ENCODE peak calls at places on chromosomes 11 and 22, in five cellular contexts. Z is A549, U is neuronal stem cell, H is K562, E is body of pancreas. P is an unnamed sample. For H3K4me1, the result is how much of the 10 kb centered on the place peaks cover.

GRCh38 chr11:32062540-32062939 is 28.3 kb upstream of the RCN1 start:
- DNase-seq in Z (no peak), U (no peak), H (no peak), E (no peak), P (no peak)

GRCh38 chr22:29907753-29908515 is 25.0 kb downstream of the MTMR3 start:
- DNase-seq in Z (peak), U (no peak), H (peak), E (peak), P (peak)

GRCh38 chr11:6992457-6993431 is 27.4 kb downstream of the ZNF214 start:
- DNase-seq in Z (no peak), U (no peak), H (no peak), E (no peak), P (no peak)

GRCh38 chr11:128553662-128554392 is 33.5 kb downstream of the ETS1 start:
- DNase-seq in Z (no peak), U (no peak), H (no peak), E (no peak), P (no peak)

GRCh38 chr22:43273902-43274484 is 69.2 kb downstream of the SCUBE1 start:
- DNase-seq in Z (peak), U (peak), H (peak), E (peak), P (peak)

GRCh38 chr22:30121988-30122387 is 41.7 kb downstream of the HORMAD2 start:
- DNase-seq in Z (no peak), U (no peak), H (no peak), E (no peak), P (no peak)

GRCh38 chr22:24969588-24970301 is 17.2 kb downstream of the KIAA1671 start:
- DNase-seq in Z (no peak), U (no peak), H (no peak), E (no peak), P (peak)

GRCh38 chr11:2404735-2405196 is 4.2 kb downstream of the TSSC4 start:
- DNase-seq in Z (no peak), U (no peak), H (no peak), E (no peak), P (no peak)

GRCh38 chr22:50325444-50326224 is 1.2 kb downstream of the DENND6B start:
- DNase-seq in Z (no peak), U (no peak), H (no peak), E (no peak), P (no peak)

GRCh38 chr22:26599505-26599904 is 9.6 kb upstream of the TPST2 start:
- DNase-seq in Z (no peak), U (no peak), H (no peak), E (no peak), P (no peak)

GRCh38 chr22:17891427-17892167 is 117.3 kb upstream of the BID start:
- DNase-seq in Z (peak), U (no peak), H (peak), E (peak), P (no peak)

GRCh38 chr22:47386812-47387510 is 624.5 kb downstream of the TBC1D22A start:
- DNase-seq in Z (no peak), U (no peak), H (no peak), E (no peak), P (no peak)

GRCh38 chr22:23836692-23837495 is 1.9 kb downstream of the DERL3 start:
- DNase-seq in Z (no peak), U (no peak), H (no peak), E (no peak), P (no peak)

GRCh38 chr22:17815703-17816254 is 41.5 kb upstream of the BID start:
- DNase-seq in Z (no peak), U (no peak), H (no peak), E (no peak), P (no peak)

GRCh38 chr11:104895619-104896018 is 2.6 kb downstream of the CASP12 start:
- DNase-seq in Z (no peak), U (no peak), H (no peak), E (no peak), P (no peak)

GRCh38 chr22:44130076-44130711 is 50.5 kb upstream of the PARVG start:
- DNase-seq in Z (no peak), U (no peak), H (no peak), E (no peak), P (no peak)

GRCh38 chr22:33076368-33076767 is 18.2 kb upstream of the SYN3 start:
- DNase-seq in Z (no peak), U (peak), H (no peak), E (no peak), P (no peak)

GRCh38 chr22:48486163-48486957 is 1341.3 kb downstream of the BRD1 start:
- DNase-seq in Z (no peak), U (no peak), H (no peak), E (no peak), P (no peak)

GRCh38 chr22:18975434-18976196 is 39.5 kb upstream of the PRODH start:
- DNase-seq in Z (no peak), U (no peak), H (no peak), E (peak), P (no peak)

GRCh38 chr11:47983464-47984397 is 3.4 kb downstream of the PTPRJ start:
- DNase-seq in Z (no peak), U (no peak), H (no peak), E (no peak), P (no peak)

GRCh38 chr11:114057605-114058004 is 1.9 kb upstream of the ZBTB16 start:
- DNase-seq in Z (no peak), U (no peak), H (no peak), E (no peak), P (no peak)

GRCh38 chr22:46980392-46980791 is 217.9 kb downstream of the TBC1D22A start:
- DNase-seq in Z (no peak), U (no peak), H (no peak), E (no peak), P (no peak)

GRCh38 chr11:111331711-111332479 is 33.5 kb downstream of the POU2AF3 start:
- DNase-seq in Z (no peak), U (no peak), H (no peak), E (no peak), P (no peak)

GRCh38 chr11:17827006-17827405 is 92.4 kb downstream of the KCNC1 start:
- DNase-seq in Z (peak), U (peak), H (no peak), E (no peak), P (no peak)

GRCh38 chr11:74678591-74679512 is 52.4 kb downstream of the CHRDL2 start:
- DNase-seq in Z (no peak), U (no peak), H (peak), E (no peak), P (peak)

DNA sequence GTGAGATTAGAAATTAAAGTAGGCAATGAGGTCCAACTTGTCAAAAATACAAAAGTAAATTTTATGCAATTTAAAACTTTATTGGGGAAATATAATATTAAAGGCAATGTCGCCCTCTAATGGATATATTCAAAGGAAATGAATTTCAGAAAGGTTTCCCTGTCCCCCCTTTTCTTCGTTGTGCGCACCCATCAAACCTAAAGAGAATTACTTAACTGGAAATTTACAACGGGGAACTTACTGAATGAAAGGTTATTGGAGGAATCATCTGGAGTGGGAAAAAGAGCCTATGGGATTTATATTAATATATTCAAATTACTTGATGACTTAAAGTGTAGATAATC is 1.7 kb upstream of the ABTB2 start:
- DNase-seq in Z (no peak), U (no peak), H (peak), E (peak), P (no peak)
- H3K4me3 ChIP-seq in Z (peak), U (no peak), H (peak), E (no peak), P (peak)

GRCh38 chr11:120911943-120912342 is 112.0 kb upstream of the TBCEL start:
- DNase-seq in Z (no peak), U (no peak), H (no peak), E (no peak), P (no peak)
- H3K4me1 ChIP-seq in Z (under half), U (under half), H (under half), E (under half), P (under half)

GRCh38 chr11:36093548-36093947 is 149.7 kb downstream of the LDLRAD3 start:
- DNase-seq in Z (no peak), U (no peak), H (no peak), E (no peak), P (no peak)

GRCh38 chr11:36091256-36091811 is 147.5 kb downstream of the LDLRAD3 start:
- DNase-seq in Z (no peak), U (no peak), H (peak), E (no peak), P (no peak)

GRCh38 chr11:36089920-36090319 is 146.1 kb downstream of the LDLRAD3 start:
- DNase-seq in Z (no peak), U (no peak), H (no peak), E (no peak), P (no peak)

GRCh38 chr11:36090351-36091245 is 146.7 kb downstream of the LDLRAD3 start:
- DNase-seq in Z (no peak), U (no peak), H (no peak), E (no peak), P (no peak)

DNA sequence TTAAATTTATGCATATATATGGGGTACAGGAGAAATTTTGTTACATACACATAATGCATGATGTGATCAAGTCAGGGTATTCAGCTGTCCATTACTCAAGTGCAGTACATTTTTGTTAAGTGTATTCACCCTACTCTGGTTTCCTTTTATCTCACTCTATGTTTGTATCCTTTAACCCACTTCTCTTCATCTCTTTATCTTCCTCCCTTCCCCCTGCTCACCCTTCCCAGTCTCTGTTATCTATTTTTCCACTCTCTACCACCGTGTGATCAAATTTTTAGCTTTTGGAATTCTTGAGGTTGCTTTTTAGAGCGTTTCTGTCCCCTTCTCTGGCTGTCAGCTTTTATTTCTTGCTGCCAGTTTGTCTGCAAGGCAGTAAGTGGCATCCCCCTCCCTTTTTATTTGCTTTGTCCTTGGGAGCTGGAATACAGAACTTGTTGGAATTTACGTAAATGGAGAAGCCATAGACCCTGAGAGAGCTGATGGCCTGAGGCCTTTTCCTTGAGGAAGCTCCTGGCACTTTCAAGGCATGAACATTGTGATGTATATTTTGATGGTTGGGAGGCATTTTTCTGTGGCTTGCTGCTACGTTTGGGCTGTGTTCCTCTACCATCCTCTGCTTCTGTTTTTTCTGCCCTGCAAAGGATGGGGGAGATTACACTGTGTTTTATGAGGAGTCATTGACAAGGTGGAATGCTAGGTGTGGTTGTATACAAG is 148.6 kb downstream of the LDLRAD3 start:
- DNase-seq in Z (no peak), U (no peak), H (no peak), E (no peak), P (no peak)
- H3K4me3 ChIP-seq in Z (no peak), U (no peak), H (no peak), E (no peak), P (no peak)

GRCh38 chr11:108216988-108217387 is 5.5 kb downstream of the NPAT start:
- DNase-seq in Z (no peak), U (no peak), H (no peak), E (no peak), P (no peak)
- H3K4me1 ChIP-seq in Z (under half), U (under half), H (under half), E (under half), P (under half)

DNA sequence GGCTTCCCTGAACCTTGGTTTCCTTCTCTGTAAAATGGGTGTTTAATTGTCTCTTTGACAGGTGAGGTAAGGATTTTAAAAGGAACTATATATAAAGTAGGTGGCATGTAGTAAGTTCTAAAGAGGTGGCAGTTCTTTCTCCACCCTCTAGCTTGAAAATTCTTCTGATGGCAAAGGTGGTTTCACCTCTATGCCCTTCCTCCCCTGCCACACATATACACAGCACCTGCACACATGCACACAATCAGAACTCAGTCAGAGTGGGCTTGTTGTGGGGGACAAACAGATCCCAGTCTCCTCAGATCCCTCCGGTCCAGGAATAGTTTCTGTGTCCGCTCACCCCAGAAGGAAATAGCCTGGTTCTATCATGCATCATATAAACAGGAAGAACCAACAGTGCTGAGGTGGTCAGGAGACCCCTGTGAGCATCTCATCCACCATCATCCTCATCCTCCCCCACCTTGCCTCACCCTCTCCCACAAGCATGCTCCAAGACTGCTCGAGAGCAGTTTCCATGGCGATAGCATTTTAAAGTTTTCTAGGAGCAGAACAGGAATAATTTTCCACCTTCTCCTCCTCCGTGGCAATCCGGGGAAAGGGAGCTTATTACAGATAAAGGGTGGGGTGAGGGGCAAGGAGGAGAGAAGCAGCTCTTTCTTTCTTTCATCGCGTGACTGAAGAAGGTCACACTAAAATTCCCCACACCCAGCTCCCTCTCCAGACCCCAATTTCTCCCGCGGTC is 123.6 kb downstream of the CHST1 start:
- DNase-seq in Z (no peak), U (no peak), H (no peak), E (no peak), P (no peak)
- H3K4me3 ChIP-seq in Z (no peak), U (no peak), H (no peak), E (no peak), P (no peak)

P was measured in right atrium auricular region.